ENCODE peak calls at places on chromosomes 13 and 19, in ten cellular contexts. A is Caco-2; G is caudate nucleus; S is cardiac fibroblast; Z is ovary; X is activated T-cell treated with anti-CD3 and anti-CD28 coated beads, Interleukin-2, amount 50 U/mL, for 72 hours; V is smooth muscle cell of the brain vasculature; O is NCI-H1930; R is activated CD8-positive, alpha-beta memory T cell treated with anti-CD3 and anti-CD28 coated beads, Interleukin-2, amount 50 U/mL, for 4 hours; W is MCF 10A. F is an unnamed sample.
A peak's percentile ranks its signal among the peaks of the same experiment; 100 is the strongest.

GRCh38 chr13:59094149-59094548 is 1069.6 kb downstream of the DIAPH3 start:
- DNase-seq in A (no peak), G (no peak), S (no peak), Z (no peak), X (no peak), V (no peak), O (no peak), R (no peak), W (peak; percentile 21), F (no peak)

GRCh38 chr13:78465250-78465649 is 138.1 kb downstream of the POU4F1 start:
- DNase-seq in A (no peak), G (no peak), S (no peak), Z (no peak), X (no peak), V (no peak), O (no peak), R (no peak), W (no peak), F (no peak)

GRCh38 chr13:50345804-50346203 is 330.6 kb downstream of the KCNRG start:
- DNase-seq in A (no peak), G (no peak), S (no peak), Z (no peak), X (no peak), V (no peak), O (no peak), R (no peak), W (no peak), F (no peak)

GRCh38 chr13:37192986-37193385 is 87.5 kb upstream of the CSNK1A1L start:
- DNase-seq in A (no peak), G (no peak), S (peak; percentile 51), Z (no peak), X (no peak), V (no peak), O (no peak), R (no peak), W (no peak), F (no peak)

GRCh38 chr19:27774337-27774736 is 1438.6 kb downstream of the UQCRFS1 start:
- DNase-seq in A (peak; percentile 47), G (no peak), S (peak; percentile 23), Z (no peak), X (no peak), V (no peak), O (no peak), R (no peak), W (no peak), F (no peak)

GRCh38 chr19:11261902-11262839 is at the start of gene DOCK6:
- DNase-seq in A (peak; percentile 59), G (no peak), S (peak; percentile 27), Z (peak; percentile 58), X (peak; percentile 58), V (no peak), O (no peak), R (peak; percentile 28), W (no peak), F (no peak)

GRCh38 chr19:2231621-2232221 is 4.4 kb downstream of the PLEKHJ1 start:
- DNase-seq in A (peak; percentile 35), G (no peak), S (no peak), Z (no peak), X (no peak), V (no peak), O (no peak), R (no peak), W (no peak), F (no peak)

GRCh38 chr13:111011899-111012298 is 97.0 kb upstream of the ANKRD10 start:
- DNase-seq in A (no peak), G (no peak), S (peak; percentile 42), Z (no peak), X (no peak), V (no peak), O (no peak), R (no peak), W (no peak), F (no peak)

GRCh38 chr19:54189020-54189667 is at the start of gene MBOAT7:
- DNase-seq in A (peak; percentile 92), G (no peak), S (no peak), Z (no peak), X (peak; percentile 81), V (no peak), O (peak; percentile 90), R (no peak), W (no peak), F (no peak)

GRCh38 chr19:51066816-51067215 is 1.9 kb upstream of the KLK13 start:
- DNase-seq in A (no peak), G (no peak), S (no peak), Z (no peak), X (no peak), V (no peak), O (no peak), R (no peak), W (no peak), F (no peak)

GRCh38 chr13:30052127-30052526 is 201.7 kb upstream of the UBL3 start:
- DNase-seq in A (no peak), G (no peak), S (no peak), Z (no peak), X (no peak), V (no peak), O (no peak), R (no peak), W (no peak), F (no peak)

GRCh38 chr19:2719910-2720776 is 1.0 kb downstream of the DIRAS1 start:
- DNase-seq in A (no peak), G (peak; percentile 22), S (peak; percentile 29), Z (no peak), X (no peak), V (no peak), O (no peak), R (no peak), W (peak; percentile 12), F (no peak)

GRCh38 chr19:17209126-17210036 is 5.8 kb upstream of the USE1 start:
- DNase-seq in A (peak; percentile 61), G (no peak), S (peak; percentile 45), Z (no peak), X (peak; percentile 60), V (no peak), O (no peak), R (peak; percentile 37), W (peak; percentile 33), F (peak; percentile 30)

GRCh38 chr19:23770672-23771250 is 12.1 kb upstream of the ZNF681 start:
- DNase-seq in A (no peak), G (no peak), S (no peak), Z (no peak), X (no peak), V (no peak), O (no peak), R (no peak), W (no peak), F (no peak)

GRCh38 chr13:49646688-49647087 is 18.4 kb downstream of the ARL11 start:
- DNase-seq in A (no peak), G (no peak), S (no peak), Z (no peak), X (no peak), V (no peak), O (no peak), R (no peak), W (no peak), F (no peak)

GRCh38 chr13:100987993-100988392 is 313.4 kb upstream of the TMTC4 start:
- DNase-seq in A (peak; percentile 12), G (no peak), S (peak; percentile 42), Z (no peak), X (no peak), V (no peak), O (peak; percentile 12), R (no peak), W (peak; percentile 49), F (no peak)

GRCh38 chr13:42333613-42334328 is 61.8 kb downstream of the AKAP11 start:
- DNase-seq in A (peak; percentile 29), G (no peak), S (peak; percentile 76), Z (no peak), X (no peak), V (peak; percentile 17), O (peak; percentile 4), R (no peak), W (peak; percentile 45), F (no peak)

GRCh38 chr13:112726018-112726767 is 36.4 kb downstream of the ATP11A start:
- DNase-seq in A (no peak), G (no peak), S (no peak), Z (no peak), X (no peak), V (no peak), O (no peak), R (no peak), W (no peak), F (no peak)

F was measured in CD4-positive, alpha-beta T cell.